ENCODE peak calls at places on chromosomes 1 and 21, in seven cellular contexts. U is astrocyte; I is CD8-positive, alpha-beta T cell; D is upper lobe of right lung; W is lung; X is prostate gland; T is kidney epithelial cell. K is an unnamed sample.

GRCh38 chr21:34835526-34835925 is 166.7 kb downstream of the CLIC6 start:
- DNase-seq in U (no peak), I (no peak), D (no peak), W (peak; percentile 61), X (no peak), T (no peak), K (peak; percentile 52)

GRCh38 chr1:90970208-90970607 is 51.6 kb downstream of the ZNF644 start:
- DNase-seq in U (no peak), I (no peak), D (no peak), W (no peak), X (no peak), T (no peak), K (no peak)

GRCh38 chr1:92901699-92902405 is 59.4 kb downstream of the DIPK1A start:
- DNase-seq in U (no peak), I (no peak), D (no peak), W (no peak), X (no peak), T (no peak), K (no peak)

GRCh38 chr1:60149254-60149653 is 75.7 kb upstream of the C1orf87 start:
- DNase-seq in U (no peak), I (no peak), D (peak; percentile 57), W (no peak), X (peak; percentile 71), T (no peak), K (no peak)

GRCh38 chr1:172742599-172743500 is 83.9 kb downstream of the FASLG start:
- DNase-seq in U (no peak), I (no peak), D (no peak), W (no peak), X (no peak), T (no peak), K (no peak)

GRCh38 chr21:44947930-44948331 is 8.1 kb downstream of the SLX9 start:
- DNase-seq in U (no peak), I (no peak), D (peak; percentile 73), W (no peak), X (no peak), T (no peak), K (no peak)

GRCh38 chr1:240515505-240515904 is 96.5 kb downstream of the GREM2 start:
- DNase-seq in U (peak; percentile 85), I (no peak), D (no peak), W (no peak), X (no peak), T (no peak), K (peak; percentile 39)

GRCh38 chr1:85358702-85359438 is 82.4 kb upstream of the BCL10 start:
- DNase-seq in U (no peak), I (no peak), D (no peak), W (no peak), X (no peak), T (no peak), K (no peak)

GRCh38 chr1:226938903-226939438 is 1.1 kb upstream of the COQ8A start:
- DNase-seq in U (peak; percentile 32), I (no peak), D (no peak), W (no peak), X (no peak), T (no peak), K (peak; percentile 14)

GRCh38 chr1:44571712-44572571 is 102.3 kb downstream of the TMEM53 start:
- DNase-seq in U (no peak), I (no peak), D (no peak), W (no peak), X (no peak), T (no peak), K (no peak)

GRCh38 chr1:67766117-67766978 is 66.9 kb downstream of the GNG12 start:
- DNase-seq in U (peak; percentile 92), I (peak; percentile 39), D (no peak), W (no peak), X (no peak), T (no peak), K (no peak)

GRCh38 chr1:167208624-167208976 is 12.1 kb upstream of the POU2F1 start:
- DNase-seq in U (no peak), I (no peak), D (no peak), W (no peak), X (no peak), T (no peak), K (no peak)

GRCh38 chr1:113677250-113678158 is 81.8 kb downstream of the PHTF1 start:
- DNase-seq in U (peak; percentile 62), I (no peak), D (no peak), W (no peak), X (no peak), T (no peak), K (peak; percentile 7)

GRCh38 chr1:185654199-185654951 is 79.8 kb upstream of the HMCN1 start:
- DNase-seq in U (peak; percentile 35), I (no peak), D (no peak), W (no peak), X (no peak), T (no peak), K (no peak)

GRCh38 chr1:5769146-5769545 is 223.1 kb downstream of the NPHP4 start:
- DNase-seq in U (no peak), I (no peak), D (no peak), W (no peak), X (no peak), T (no peak), K (no peak)

GRCh38 chr1:33337994-33338494 is 17.1 kb upstream of the A3GALT2 start:
- DNase-seq in U (peak; percentile 72), I (no peak), D (no peak), W (no peak), X (no peak), T (no peak), K (no peak)

GRCh38 chr1:151639466-151639865 is 27.6 kb downstream of the SNX27 start:
- DNase-seq in U (peak; percentile 76), I (no peak), D (no peak), W (no peak), X (no peak), T (peak; percentile 59), K (no peak)

GRCh38 chr1:204442376-204443259 is 31.0 kb upstream of the PPP1R15B start:
- DNase-seq in U (no peak), I (no peak), D (no peak), W (no peak), X (no peak), T (no peak), K (no peak)

GRCh38 chr1:13892671-13893325 is 192.8 kb downstream of the PRDM2 start:
- DNase-seq in U (no peak), I (no peak), D (no peak), W (no peak), X (no peak), T (no peak), K (no peak)

GRCh38 chr1:84301759-84302380 is 362 bp downstream of the SAMD13 start:
- DNase-seq in U (no peak), I (no peak), D (no peak), W (no peak), X (no peak), T (no peak), K (no peak)

GRCh38 chr1:243756529-243756928 is 93.5 kb downstream of the AKT3 start:
- DNase-seq in U (no peak), I (no peak), D (no peak), W (no peak), X (no peak), T (no peak), K (no peak)

GRCh38 chr1:95117207-95118018 is at the start of gene TLCD4:
- DNase-seq in U (peak; percentile 14), I (peak; percentile 30), D (peak; percentile 88), W (peak; percentile 39), X (peak; percentile 33), T (no peak), K (no peak)

DNA sequence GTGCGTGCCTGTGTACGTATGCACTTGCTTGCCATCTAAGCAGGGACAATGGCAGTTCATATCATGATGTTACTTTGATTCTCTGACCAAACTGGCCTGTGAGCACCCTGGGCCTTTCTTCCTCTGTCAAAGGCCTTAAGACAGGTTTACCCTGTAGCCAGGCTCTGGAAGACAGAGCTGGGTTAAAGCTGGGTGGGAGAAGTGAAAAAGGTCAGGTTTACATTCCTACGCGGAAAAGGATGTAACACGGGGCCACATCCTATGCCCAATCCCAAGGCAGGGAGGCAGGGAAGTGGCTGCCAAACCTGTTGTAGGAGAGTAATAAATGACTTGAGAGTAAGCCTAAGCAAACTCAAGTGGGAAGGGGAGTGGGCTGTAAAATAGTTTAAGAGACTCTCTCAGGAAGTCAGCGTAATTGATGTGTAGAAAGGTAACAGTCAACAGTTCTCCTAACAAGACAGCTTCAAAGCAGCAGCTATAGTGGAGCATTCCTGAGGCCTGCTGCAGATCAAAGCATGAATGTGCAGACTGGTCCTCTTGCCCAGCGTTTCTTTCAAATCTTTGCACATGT is 42.7 kb downstream of the LAMC2 start:
- DNase-seq in U (no peak), I (no peak), D (no peak), W (no peak), X (peak; percentile 42), T (no peak), K (no peak)
- TF ChIP-seq CTCF in U (no peak), I (no peak), D (no peak), W (no peak), X (no peak), T (no peak), K (no peak)

DNA sequence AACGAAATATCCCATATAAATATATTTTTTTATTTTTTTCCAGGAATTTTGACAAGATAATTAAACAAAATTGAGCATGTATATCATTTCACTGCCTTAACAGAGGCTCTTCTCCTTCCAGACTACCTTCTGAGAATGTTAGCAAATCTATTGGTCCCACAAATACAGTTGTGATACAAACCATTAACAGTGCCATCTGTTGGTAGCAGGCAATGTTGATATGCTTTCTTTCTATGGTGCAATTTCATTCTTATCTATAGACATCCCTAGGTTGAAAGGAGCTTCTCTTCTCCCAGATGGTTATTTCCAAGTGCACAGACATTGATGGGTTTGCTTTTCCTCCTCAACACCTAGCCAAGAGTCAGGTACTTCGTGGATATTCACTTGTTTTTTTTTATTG is 303.6 kb downstream of the USH2A start:
- DNase-seq in U (peak; percentile 23), I (no peak), D (no peak), W (no peak), X (no peak), T (no peak), K (no peak)
- TF ChIP-seq CTCF in U (peak; percentile 71), I (no peak), D (peak; percentile 35), W (no peak), X (no peak), T (peak; percentile 65), K (peak; percentile 44)

DNA sequence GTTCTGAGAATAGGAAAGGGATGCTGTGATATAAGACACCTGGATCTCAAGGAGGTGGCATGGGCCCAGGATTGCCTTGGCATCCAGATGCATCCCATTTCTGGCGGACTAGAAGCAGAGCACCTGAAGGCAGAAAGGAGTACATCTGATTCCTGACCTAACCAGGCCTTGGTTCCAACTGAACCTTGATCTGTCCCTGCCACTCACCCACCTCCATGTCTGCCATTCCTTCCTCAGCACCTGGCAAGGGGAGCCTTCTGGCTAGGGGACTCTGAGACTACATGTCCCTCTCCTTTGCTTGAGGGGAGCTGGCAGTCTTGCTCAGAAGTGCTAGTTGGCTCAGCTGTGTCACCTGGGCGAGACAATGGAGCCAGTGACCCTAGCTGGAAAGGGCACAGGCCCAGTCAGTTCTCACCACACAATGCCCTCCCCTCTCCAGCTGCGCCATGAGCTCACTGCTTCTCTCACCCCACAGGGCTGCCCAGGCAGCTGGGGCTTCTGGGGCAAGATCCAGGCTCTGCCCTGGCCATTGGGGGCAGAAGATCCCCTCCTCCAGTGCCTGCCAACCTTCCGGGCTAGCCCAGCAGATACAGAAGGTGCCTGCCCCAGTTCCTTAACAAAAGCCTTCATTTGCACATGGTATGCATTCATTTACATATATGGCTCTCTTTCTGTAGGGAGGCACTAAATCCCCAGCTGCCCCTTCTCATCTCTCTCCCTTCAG is 2.9 kb downstream of the IGSF8 start:
- DNase-seq in U (no peak), I (no peak), D (peak; percentile 54), W (no peak), X (no peak), T (no peak), K (no peak)
- TF ChIP-seq CTCF in U (no peak), I (no peak), D (no peak), W (no peak), X (no peak), T (no peak), K (no peak)

GRCh38 chr1:169929210-169929526 is 35.5 kb upstream of the SCYL3 start:
- DNase-seq in U (no peak), I (no peak), D (no peak), W (no peak), X (no peak), T (no peak), K (no peak)
- TF ChIP-seq CTCF in U (no peak), I (peak; percentile 49), D (no peak), W (no peak), X (no peak), T (no peak), K (no peak)